ENCODE peak calls at places on chromosomes 16 and 17, in seven cellular contexts. I, S, W, M, E, Q and U are unnamed samples.
A peak's percentile ranks its signal among the peaks of the same experiment; 100 is the strongest.

GRCh38 chr16:4052096-4052495 is 64.1 kb downstream of the ADCY9 start:
- DNase-seq in I (no peak), S (no peak), W (no peak), M (no peak), E (no peak), Q (no peak), U (no peak)

GRCh38 chr17:29826045-29826692 is 103.9 kb downstream of the SSH2 start:
- DNase-seq in I (no peak), S (no peak), W (no peak), M (no peak), E (no peak), Q (no peak), U (no peak)

GRCh38 chr17:20008242-20009051 is 712 bp upstream of the SPECC1 start:
- DNase-seq in I (peak; percentile 8), S (no peak), W (no peak), M (no peak), E (no peak), Q (peak; percentile 26), U (peak; percentile 6)

GRCh38 chr17:74180336-74180735 is 23.1 kb upstream of the RPL38 start:
- DNase-seq in I (no peak), S (no peak), W (no peak), M (no peak), E (no peak), Q (peak; percentile 44), U (no peak)

GRCh38 chr17:58186591-58186990 is 5.9 kb upstream of the EPX start:
- DNase-seq in I (no peak), S (no peak), W (no peak), M (no peak), E (no peak), Q (no peak), U (no peak)

GRCh38 chr17:8466466-8466865 is 30.8 kb downstream of the NDEL1 start:
- DNase-seq in I (peak; percentile 37), S (no peak), W (no peak), M (no peak), E (no peak), Q (no peak), U (no peak)

GRCh38 chr16:87437911-87438610 is 45.9 kb downstream of the MAP1LC3B start:
- DNase-seq in I (no peak), S (no peak), W (no peak), M (no peak), E (no peak), Q (no peak), U (no peak)

GRCh38 chr17:12883472-12883871 is 94.2 kb downstream of the ARHGAP44 start:
- DNase-seq in I (no peak), S (no peak), W (no peak), M (no peak), E (no peak), Q (no peak), U (no peak)

GRCh38 chr17:1649844-1650409 is at the start of gene RILP:
- DNase-seq in I (peak; percentile 35), S (no peak), W (peak; percentile 53), M (no peak), E (no peak), Q (peak; percentile 95), U (no peak)

GRCh38 chr17:72175787-72176515 is 55.1 kb downstream of the SOX9 start:
- DNase-seq in I (no peak), S (peak; percentile 34), W (no peak), M (no peak), E (no peak), Q (no peak), U (no peak)

GRCh38 chr17:58336456-58337094 is 8.0 kb upstream of the TSPOAP1 start:
- DNase-seq in I (no peak), S (no peak), W (no peak), M (no peak), E (no peak), Q (no peak), U (no peak)

GRCh38 chr16:85392756-85393673 is 220.1 kb upstream of the GSE1 start:
- DNase-seq in I (no peak), S (no peak), W (no peak), M (no peak), E (no peak), Q (no peak), U (no peak)

GRCh38 chr16:79598341-79599181 is 2.0 kb downstream of the MAF start:
- DNase-seq in I (peak; percentile 33), S (peak; percentile 27), W (peak; percentile 56), M (no peak), E (peak; percentile 48), Q (peak; percentile 80), U (peak; percentile 17)

GRCh38 chr17:17740627-17741237 is 59.5 kb downstream of the RAI1 start:
- DNase-seq in I (no peak), S (peak; percentile 65), W (no peak), M (no peak), E (no peak), Q (no peak), U (no peak)

GRCh38 chr17:63519972-63520882 is 2.9 kb upstream of the KCNH6 start:
- DNase-seq in I (no peak), S (no peak), W (no peak), M (no peak), E (no peak), Q (no peak), U (no peak)

GRCh38 chr17:33014751-33015150 is 23.1 kb downstream of the SPACA3 start:
- DNase-seq in I (no peak), S (no peak), W (no peak), M (no peak), E (no peak), Q (no peak), U (no peak)

GRCh38 chr17:836154-836553 is 54.0 kb downstream of the MRM3 start:
- DNase-seq in I (peak; percentile 32), S (no peak), W (no peak), M (no peak), E (no peak), Q (no peak), U (no peak)

GRCh38 chr17:77246110-77247047 is 105.6 kb downstream of the SEC14L1 start:
- DNase-seq in I (no peak), S (no peak), W (no peak), M (no peak), E (no peak), Q (no peak), U (no peak)

GRCh38 chr17:15909481-15909991 is 35.4 kb upstream of the ADORA2B start:
- DNase-seq in I (no peak), S (no peak), W (no peak), M (no peak), E (no peak), Q (no peak), U (no peak)

GRCh38 chr16:50428742-50429141 is 60.0 kb upstream of the BRD7 start:
- DNase-seq in I (no peak), S (no peak), W (no peak), M (no peak), E (no peak), Q (no peak), U (no peak)

GRCh38 chr16:3718019-3718391 is 681 bp upstream of the TRAP1 start:
- DNase-seq in I (no peak), S (no peak), W (no peak), M (no peak), E (no peak), Q (no peak), U (no peak)

GRCh38 chr16:31718998-31719397 is 154.6 kb upstream of the ZNF267 start:
- DNase-seq in I (no peak), S (no peak), W (no peak), M (no peak), E (no peak), Q (no peak), U (no peak)